ENCODE peak calls at places on chromosomes 16 and 17, in eight cellular contexts. P, S, G, C, I, T, J and L are unnamed samples.
A peak's percentile ranks its signal among the peaks of the same experiment; 100 is the strongest.

GRCh38 chr16:88905563-88905962 is 39.1 kb upstream of the PABPN1L start:
- DNase-seq in P (no peak), S (no peak), G (no peak), C (no peak), I (no peak), T (peak; percentile 88), J (no peak), L (no peak)

GRCh38 chr17:66494023-66494803 is 191.8 kb downstream of the PRKCA start:
- DNase-seq in P (no peak), S (no peak), G (peak; percentile 81), C (no peak), I (no peak), T (no peak), J (peak; percentile 86), L (no peak)

GRCh38 chr17:29292071-29292991 is 1.6 kb downstream of the NUFIP2 start:
- DNase-seq in P (peak; percentile 41), S (peak; percentile 61), G (no peak), C (peak; percentile 90), I (peak; percentile 77), T (peak; percentile 70), J (peak; percentile 39), L (peak; percentile 67)

GRCh38 chr17:37054894-37055293 is 106.1 kb downstream of the AATF start:
- DNase-seq in P (no peak), S (no peak), G (no peak), C (no peak), I (no peak), T (no peak), J (no peak), L (no peak)

GRCh38 chr17:47839899-47840741 is 953 bp downstream of the SCRN2 start:
- DNase-seq in P (no peak), S (no peak), G (no peak), C (no peak), I (peak; percentile 49), T (no peak), J (no peak), L (no peak)

GRCh38 chr17:14488958-14489550 is 188.2 kb downstream of the HS3ST3B1 start:
- DNase-seq in P (no peak), S (no peak), G (no peak), C (no peak), I (no peak), T (no peak), J (no peak), L (no peak)

GRCh38 chr17:29070795-29071194 is 27.9 kb downstream of the PIPOX start:
- DNase-seq in P (no peak), S (no peak), G (no peak), C (no peak), I (no peak), T (no peak), J (no peak), L (no peak)

GRCh38 chr16:75181630-75182029 is 25.3 kb downstream of the CTRB2 start:
- DNase-seq in P (no peak), S (no peak), G (no peak), C (no peak), I (no peak), T (no peak), J (no peak), L (no peak)

GRCh38 chr17:50355701-50356341 is 9.9 kb downstream of the XYLT2 start:
- DNase-seq in P (no peak), S (no peak), G (no peak), C (no peak), I (no peak), T (no peak), J (no peak), L (no peak)

GRCh38 chr17:50192873-50193274 is 8.6 kb downstream of the COL1A1 start:
- DNase-seq in P (no peak), S (no peak), G (no peak), C (peak; percentile 46), I (no peak), T (peak; percentile 68), J (no peak), L (no peak)

GRCh38 chr17:7932483-7932891 is 481 bp downstream of the CNTROB start:
- DNase-seq in P (no peak), S (no peak), G (no peak), C (no peak), I (peak; percentile 36), T (peak; percentile 65), J (peak; percentile 51), L (no peak)

GRCh38 chr16:7363397-7364053 is 30.9 kb downstream of the RBFOX1 start:
- DNase-seq in P (no peak), S (no peak), G (no peak), C (no peak), I (no peak), T (no peak), J (no peak), L (peak; percentile 52)

GRCh38 chr16:17476414-17477259 is 5.9 kb upstream of the XYLT1 start:
- DNase-seq in P (no peak), S (peak; percentile 46), G (no peak), C (no peak), I (peak; percentile 20), T (peak; percentile 62), J (no peak), L (no peak)

GRCh38 chr17:17801800-17802481 is 34.8 kb downstream of the SREBF1 start:
- DNase-seq in P (no peak), S (no peak), G (no peak), C (no peak), I (no peak), T (no peak), J (no peak), L (no peak)

GRCh38 chr17:63631626-63632025 is 9.4 kb downstream of the MAP3K3 start:
- DNase-seq in P (no peak), S (no peak), G (no peak), C (no peak), I (no peak), T (no peak), J (no peak), L (no peak)

GRCh38 chr17:43528319-43528987 is 17.7 kb downstream of the ETV4 start:
- DNase-seq in P (no peak), S (no peak), G (no peak), C (no peak), I (no peak), T (no peak), J (no peak), L (peak; percentile 43)

GRCh38 chr16:2953706-2954105 is 10.4 kb upstream of the KREMEN2 start:
- DNase-seq in P (no peak), S (no peak), G (no peak), C (no peak), I (no peak), T (no peak), J (no peak), L (no peak)

GRCh38 chr17:76672270-76672851 is 28.8 kb upstream of the ST6GALNAC1 start:
- DNase-seq in P (no peak), S (no peak), G (no peak), C (no peak), I (no peak), T (peak; percentile 22), J (no peak), L (no peak)

GRCh38 chr17:42472709-42473521 is 14.2 kb downstream of the ATP6V0A1 start:
- DNase-seq in P (no peak), S (no peak), G (peak; percentile 79), C (no peak), I (no peak), T (no peak), J (no peak), L (no peak)

GRCh38 chr17:57108656-57109392 is 23.8 kb downstream of the AKAP1 start:
- DNase-seq in P (no peak), S (no peak), G (no peak), C (peak; percentile 66), I (no peak), T (no peak), J (no peak), L (no peak)

GRCh38 chr16:29154676-29155121 is 169.8 kb downstream of the LAT start:
- DNase-seq in P (no peak), S (no peak), G (no peak), C (no peak), I (no peak), T (no peak), J (no peak), L (no peak)